ENCODE peak calls at places on chromosomes 12 and 14, in eight cellular contexts. One of them, this sample, is unnamed.

GRCh38 chr14:76264384-76264783 is 111.6 kb upstream of the ESRRB start:
- DNase-seq in neuronal stem cell: no peak
- DNase-seq in fibroblast of lung: no peak
- DNase-seq in colonic mucosa: no peak
- DNase-seq in H9: no peak
- DNase-seq in endothelial cell of umbilical vein: no peak
- DNase-seq in SK-N-MC: no peak
- DNase-seq in IMR-90: no peak
- DNase-seq in this sample: no peak

GRCh38 chr14:53517276-53517960 is 364.3 kb upstream of the DDHD1 start:
- DNase-seq in neuronal stem cell: no peak
- DNase-seq in fibroblast of lung: no peak
- DNase-seq in colonic mucosa: no peak
- DNase-seq in H9: no peak
- DNase-seq in endothelial cell of umbilical vein: no peak
- DNase-seq in SK-N-MC: no peak
- DNase-seq in IMR-90: peak
- DNase-seq in this sample: no peak

GRCh38 chr12:46386360-46386867 is 13.8 kb upstream of the SLC38A2 start:
- DNase-seq in neuronal stem cell: no peak
- DNase-seq in fibroblast of lung: peak
- DNase-seq in colonic mucosa: no peak
- DNase-seq in H9: no peak
- DNase-seq in endothelial cell of umbilical vein: peak
- DNase-seq in SK-N-MC: no peak
- DNase-seq in IMR-90: peak
- DNase-seq in this sample: no peak

GRCh38 chr12:88472248-88472647 is 108.0 kb downstream of the KITLG start:
- DNase-seq in neuronal stem cell: no peak
- DNase-seq in fibroblast of lung: peak
- DNase-seq in colonic mucosa: no peak
- DNase-seq in H9: no peak
- DNase-seq in endothelial cell of umbilical vein: no peak
- DNase-seq in SK-N-MC: no peak
- DNase-seq in IMR-90: peak
- DNase-seq in this sample: no peak

GRCh38 chr12:95532851-95533250 is 18.4 kb downstream of the USP44 start:
- DNase-seq in neuronal stem cell: no peak
- DNase-seq in fibroblast of lung: peak
- DNase-seq in colonic mucosa: no peak
- DNase-seq in H9: no peak
- DNase-seq in endothelial cell of umbilical vein: no peak
- DNase-seq in SK-N-MC: no peak
- DNase-seq in IMR-90: peak
- DNase-seq in this sample: no peak

GRCh38 chr14:30928462-30928861 is 54.1 kb downstream of the COCH start:
- DNase-seq in neuronal stem cell: no peak
- DNase-seq in fibroblast of lung: no peak
- DNase-seq in colonic mucosa: no peak
- DNase-seq in H9: no peak
- DNase-seq in endothelial cell of umbilical vein: no peak
- DNase-seq in SK-N-MC: no peak
- DNase-seq in IMR-90: no peak
- DNase-seq in this sample: no peak

GRCh38 chr14:105497671-105498429 is 6.8 kb downstream of the TEDC1 start:
- DNase-seq in neuronal stem cell: no peak
- DNase-seq in fibroblast of lung: no peak
- DNase-seq in colonic mucosa: no peak
- DNase-seq in H9: peak
- DNase-seq in endothelial cell of umbilical vein: no peak
- DNase-seq in SK-N-MC: no peak
- DNase-seq in IMR-90: no peak
- DNase-seq in this sample: no peak

GRCh38 chr14:32938719-32939253 is at the start of gene NPAS3:
- DNase-seq in neuronal stem cell: no peak
- DNase-seq in fibroblast of lung: no peak
- DNase-seq in colonic mucosa: no peak
- DNase-seq in H9: no peak
- DNase-seq in endothelial cell of umbilical vein: no peak
- DNase-seq in SK-N-MC: no peak
- DNase-seq in IMR-90: no peak
- DNase-seq in this sample: no peak

GRCh38 chr12:66931091-66931490 is 252.2 kb upstream of the GRIP1 start:
- DNase-seq in neuronal stem cell: no peak
- DNase-seq in fibroblast of lung: no peak
- DNase-seq in colonic mucosa: no peak
- DNase-seq in H9: no peak
- DNase-seq in endothelial cell of umbilical vein: no peak
- DNase-seq in SK-N-MC: no peak
- DNase-seq in IMR-90: no peak
- DNase-seq in this sample: no peak

GRCh38 chr14:66003082-66003740 is 483.0 kb upstream of the CCDC196 start:
- DNase-seq in neuronal stem cell: no peak
- DNase-seq in fibroblast of lung: no peak
- DNase-seq in colonic mucosa: no peak
- DNase-seq in H9: no peak
- DNase-seq in endothelial cell of umbilical vein: no peak
- DNase-seq in SK-N-MC: peak
- DNase-seq in IMR-90: no peak
- DNase-seq in this sample: no peak

GRCh38 chr12:64451687-64452558 is at the start of gene TBK1:
- DNase-seq in neuronal stem cell: peak
- DNase-seq in fibroblast of lung: peak
- DNase-seq in colonic mucosa: peak
- DNase-seq in H9: peak
- DNase-seq in endothelial cell of umbilical vein: peak
- DNase-seq in SK-N-MC: no peak
- DNase-seq in IMR-90: peak
- DNase-seq in this sample: peak

GRCh38 chr12:104974626-104975290 is 11.4 kb upstream of the NOPCHAP1 start:
- DNase-seq in neuronal stem cell: no peak
- DNase-seq in fibroblast of lung: no peak
- DNase-seq in colonic mucosa: no peak
- DNase-seq in H9: no peak
- DNase-seq in endothelial cell of umbilical vein: no peak
- DNase-seq in SK-N-MC: no peak
- DNase-seq in IMR-90: peak
- DNase-seq in this sample: no peak

GRCh38 chr12:116060765-116061164 is 216.7 kb downstream of the MED13L start:
- DNase-seq in neuronal stem cell: no peak
- DNase-seq in fibroblast of lung: peak
- DNase-seq in colonic mucosa: no peak
- DNase-seq in H9: no peak
- DNase-seq in endothelial cell of umbilical vein: no peak
- DNase-seq in SK-N-MC: no peak
- DNase-seq in IMR-90: peak
- DNase-seq in this sample: no peak

GRCh38 chr14:105489607-105490317 is 1.3 kb upstream of the TEDC1 start:
- DNase-seq in neuronal stem cell: no peak
- DNase-seq in fibroblast of lung: peak
- DNase-seq in colonic mucosa: peak
- DNase-seq in H9: peak
- DNase-seq in endothelial cell of umbilical vein: peak
- DNase-seq in SK-N-MC: peak
- DNase-seq in IMR-90: peak
- DNase-seq in this sample: peak

GRCh38 chr12:113135178-113136127 is at the start of gene RASAL1:
- DNase-seq in neuronal stem cell: no peak
- DNase-seq in fibroblast of lung: no peak
- DNase-seq in colonic mucosa: peak
- DNase-seq in H9: peak
- DNase-seq in endothelial cell of umbilical vein: no peak
- DNase-seq in SK-N-MC: no peak
- DNase-seq in IMR-90: no peak
- DNase-seq in this sample: peak

GRCh38 chr12:7061138-7061537 is 620 bp downstream of the C1S start:
- DNase-seq in neuronal stem cell: no peak
- DNase-seq in fibroblast of lung: no peak
- DNase-seq in colonic mucosa: no peak
- DNase-seq in H9: no peak
- DNase-seq in endothelial cell of umbilical vein: no peak
- DNase-seq in SK-N-MC: no peak
- DNase-seq in IMR-90: no peak
- DNase-seq in this sample: no peak

GRCh38 chr12:1350934-1351240 is 243.5 kb downstream of the FBXL14 start:
- DNase-seq in neuronal stem cell: no peak
- DNase-seq in fibroblast of lung: no peak
- DNase-seq in colonic mucosa: no peak
- DNase-seq in H9: no peak
- DNase-seq in endothelial cell of umbilical vein: no peak
- DNase-seq in SK-N-MC: no peak
- DNase-seq in IMR-90: no peak
- DNase-seq in this sample: no peak

GRCh38 chr12:109173443-109174240 is 57.3 kb downstream of the ACACB start:
- DNase-seq in neuronal stem cell: no peak
- DNase-seq in fibroblast of lung: no peak
- DNase-seq in colonic mucosa: no peak
- DNase-seq in H9: no peak
- DNase-seq in endothelial cell of umbilical vein: no peak
- DNase-seq in SK-N-MC: no peak
- DNase-seq in IMR-90: no peak
- DNase-seq in this sample: no peak

GRCh38 chr12:106078358-106079025 is 60.3 kb downstream of the NUAK1 start:
- DNase-seq in neuronal stem cell: no peak
- DNase-seq in fibroblast of lung: peak
- DNase-seq in colonic mucosa: peak
- DNase-seq in H9: peak
- DNase-seq in endothelial cell of umbilical vein: peak
- DNase-seq in SK-N-MC: no peak
- DNase-seq in IMR-90: peak
- DNase-seq in this sample: no peak
- H3K9ac ChIP-seq in neuronal stem cell: no peak
- H3K9ac ChIP-seq in fibroblast of lung: no peak
- H3K9ac ChIP-seq in colonic mucosa: no peak
- H3K9ac ChIP-seq in H9: no peak
- H3K9ac ChIP-seq in endothelial cell of umbilical vein: no peak
- H3K9ac ChIP-seq in SK-N-MC: no peak
- H3K9ac ChIP-seq in IMR-90: no peak
- H3K9ac ChIP-seq in this sample: no peak

GRCh38 chr12:29282452-29282851 is 98.5 kb downstream of the ERGIC2 start:
- DNase-seq in neuronal stem cell: no peak
- DNase-seq in fibroblast of lung: no peak
- DNase-seq in colonic mucosa: no peak
- DNase-seq in H9: no peak
- DNase-seq in endothelial cell of umbilical vein: peak
- DNase-seq in SK-N-MC: no peak
- DNase-seq in IMR-90: no peak
- DNase-seq in this sample: no peak
- H3K9ac ChIP-seq in neuronal stem cell: no peak
- H3K9ac ChIP-seq in fibroblast of lung: no peak
- H3K9ac ChIP-seq in colonic mucosa: no peak
- H3K9ac ChIP-seq in H9: no peak
- H3K9ac ChIP-seq in endothelial cell of umbilical vein: no peak
- H3K9ac ChIP-seq in SK-N-MC: no peak
- H3K9ac ChIP-seq in IMR-90: no peak
- H3K9ac ChIP-seq in this sample: no peak

DNA sequence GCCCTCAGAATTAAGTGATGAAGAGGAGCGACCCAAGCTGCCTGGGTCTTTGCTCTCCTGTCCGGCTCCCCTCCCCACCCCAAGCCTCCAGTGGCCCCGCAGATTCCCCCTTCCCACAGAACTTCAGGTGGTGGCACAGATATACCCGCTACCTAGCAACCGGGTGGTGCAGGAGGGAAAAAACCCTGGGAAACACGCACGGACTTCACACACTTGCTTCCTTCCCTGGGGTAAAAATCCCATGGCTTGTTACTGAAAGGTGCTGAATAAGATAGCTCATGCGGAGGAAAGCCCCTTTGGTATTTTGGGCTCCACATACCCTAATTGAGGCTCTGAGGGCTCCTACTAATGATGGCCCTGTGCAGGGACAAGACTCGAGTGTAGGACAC is 813 bp upstream of the RIMBP2 start:
- DNase-seq in neuronal stem cell: no peak
- DNase-seq in fibroblast of lung: no peak
- DNase-seq in colonic mucosa: no peak
- DNase-seq in H9: no peak
- DNase-seq in endothelial cell of umbilical vein: no peak
- DNase-seq in SK-N-MC: no peak
- DNase-seq in IMR-90: no peak
- DNase-seq in this sample: no peak
- H3K9ac ChIP-seq in neuronal stem cell: no peak
- H3K9ac ChIP-seq in fibroblast of lung: no peak
- H3K9ac ChIP-seq in colonic mucosa: no peak
- H3K9ac ChIP-seq in H9: no peak
- H3K9ac ChIP-seq in endothelial cell of umbilical vein: no peak
- H3K9ac ChIP-seq in SK-N-MC: no peak
- H3K9ac ChIP-seq in IMR-90: no peak
- H3K9ac ChIP-seq in this sample: peak

GRCh38 chr14:99758915-99759545 is 34.2 kb upstream of the EML1 start:
- DNase-seq in neuronal stem cell: no peak
- DNase-seq in fibroblast of lung: no peak
- DNase-seq in colonic mucosa: no peak
- DNase-seq in H9: no peak
- DNase-seq in endothelial cell of umbilical vein: no peak
- DNase-seq in SK-N-MC: no peak
- DNase-seq in IMR-90: no peak
- DNase-seq in this sample: no peak
- H3K9ac ChIP-seq in neuronal stem cell: no peak
- H3K9ac ChIP-seq in fibroblast of lung: no peak
- H3K9ac ChIP-seq in colonic mucosa: no peak
- H3K9ac ChIP-seq in H9: no peak
- H3K9ac ChIP-seq in endothelial cell of umbilical vein: no peak
- H3K9ac ChIP-seq in SK-N-MC: no peak
- H3K9ac ChIP-seq in IMR-90: peak
- H3K9ac ChIP-seq in this sample: peak

GRCh38 chr14:81326451-81326850 is 73.7 kb downstream of the STON2 start:
- DNase-seq in neuronal stem cell: no peak
- DNase-seq in fibroblast of lung: no peak
- DNase-seq in colonic mucosa: no peak
- DNase-seq in H9: no peak
- DNase-seq in endothelial cell of umbilical vein: no peak
- DNase-seq in SK-N-MC: no peak
- DNase-seq in IMR-90: no peak
- DNase-seq in this sample: no peak

GRCh38 chr14:81319314-81319713 is 80.8 kb downstream of the STON2 start:
- DNase-seq in neuronal stem cell: no peak
- DNase-seq in fibroblast of lung: no peak
- DNase-seq in colonic mucosa: no peak
- DNase-seq in H9: no peak
- DNase-seq in endothelial cell of umbilical vein: no peak
- DNase-seq in SK-N-MC: no peak
- DNase-seq in IMR-90: no peak
- DNase-seq in this sample: no peak

GRCh38 chr14:81323094-81323493 is 77.0 kb downstream of the STON2 start:
- DNase-seq in neuronal stem cell: no peak
- DNase-seq in fibroblast of lung: no peak
- DNase-seq in colonic mucosa: no peak
- DNase-seq in H9: no peak
- DNase-seq in endothelial cell of umbilical vein: no peak
- DNase-seq in SK-N-MC: no peak
- DNase-seq in IMR-90: no peak
- DNase-seq in this sample: no peak

GRCh38 chr14:81319946-81320345 is 80.2 kb downstream of the STON2 start:
- DNase-seq in neuronal stem cell: no peak
- DNase-seq in fibroblast of lung: no peak
- DNase-seq in colonic mucosa: no peak
- DNase-seq in H9: no peak
- DNase-seq in endothelial cell of umbilical vein: no peak
- DNase-seq in SK-N-MC: no peak
- DNase-seq in IMR-90: no peak
- DNase-seq in this sample: no peak

GRCh38 chr14:81323621-81324400 is 76.3 kb downstream of the STON2 start:
- DNase-seq in neuronal stem cell: no peak
- DNase-seq in fibroblast of lung: no peak
- DNase-seq in colonic mucosa: peak
- DNase-seq in H9: peak
- DNase-seq in endothelial cell of umbilical vein: no peak
- DNase-seq in SK-N-MC: no peak
- DNase-seq in IMR-90: no peak
- DNase-seq in this sample: peak
- H3K9ac ChIP-seq in neuronal stem cell: no peak
- H3K9ac ChIP-seq in fibroblast of lung: no peak
- H3K9ac ChIP-seq in colonic mucosa: peak
- H3K9ac ChIP-seq in H9: no peak
- H3K9ac ChIP-seq in endothelial cell of umbilical vein: no peak
- H3K9ac ChIP-seq in SK-N-MC: no peak
- H3K9ac ChIP-seq in IMR-90: no peak
- H3K9ac ChIP-seq in this sample: peak

This sample was measured in NT2/D1.